ENCODE peak calls at places on chromosomes 12 and 14, in eight cellular contexts. B, C, U, Z, J, Q, D and V are unnamed samples. For H3K4me1, the result is how much of the 10 kb centered on the place peaks cover.

GRCh38 chr12:40946612-40947194 is 241.4 kb upstream of the PDZRN4 start:
- DNase-seq in B (peak), C (peak), U (no peak), Z (no peak), J (peak), Q (no peak), D (no peak), V (no peak)

GRCh38 chr12:95802482-95803264 is 12.1 kb upstream of the NTN4 start:
- DNase-seq in B (peak), C (peak), U (peak), Z (no peak), J (peak), Q (no peak), D (no peak), V (no peak)

GRCh38 chr14:76918751-76919421 is 92.7 kb downstream of the LRRC74A start:
- DNase-seq in B (peak), C (peak), U (peak), Z (peak), J (peak), Q (peak), D (peak), V (peak)

GRCh38 chr12:24231298-24231697 is 281.8 kb upstream of the SOX5 start:
- DNase-seq in B (no peak), C (no peak), U (no peak), Z (no peak), J (no peak), Q (no peak), D (no peak), V (no peak)

GRCh38 chr14:103597623-103598372 is 31.2 kb upstream of the KLC1 start:
- DNase-seq in B (peak), C (peak), U (no peak), Z (no peak), J (no peak), Q (no peak), D (peak), V (no peak)

GRCh38 chr12:121579190-121579791 is 1.5 kb downstream of the KDM2B start:
- DNase-seq in B (no peak), C (no peak), U (peak), Z (peak), J (no peak), Q (peak), D (peak), V (no peak)

GRCh38 chr12:62799126-62799736 is 135.7 kb downstream of the PPM1H start:
- DNase-seq in B (peak), C (peak), U (peak), Z (no peak), J (peak), Q (peak), D (peak), V (no peak)

GRCh38 chr12:22709292-22709691 is 84.3 kb downstream of the ETNK1 start:
- DNase-seq in B (no peak), C (peak), U (no peak), Z (no peak), J (peak), Q (no peak), D (no peak), V (no peak)

GRCh38 chr14:53955234-53955556 is 1.4 kb downstream of the BMP4 start:
- DNase-seq in B (no peak), C (no peak), U (no peak), Z (no peak), J (no peak), Q (no peak), D (no peak), V (no peak)

GRCh38 chr14:53955671-53956426 is 776 bp downstream of the BMP4 start:
- DNase-seq in B (no peak), C (no peak), U (peak), Z (no peak), J (peak), Q (peak), D (peak), V (peak)

GRCh38 chr14:53957739-53958138 is 1.1 kb upstream of the BMP4 start:
- DNase-seq in B (no peak), C (no peak), U (no peak), Z (no peak), J (no peak), Q (no peak), D (no peak), V (no peak)

GRCh38 chr14:53954551-53955233 is 1.9 kb downstream of the BMP4 start:
- DNase-seq in B (peak), C (no peak), U (no peak), Z (no peak), J (peak), Q (no peak), D (peak), V (no peak)

DNA sequence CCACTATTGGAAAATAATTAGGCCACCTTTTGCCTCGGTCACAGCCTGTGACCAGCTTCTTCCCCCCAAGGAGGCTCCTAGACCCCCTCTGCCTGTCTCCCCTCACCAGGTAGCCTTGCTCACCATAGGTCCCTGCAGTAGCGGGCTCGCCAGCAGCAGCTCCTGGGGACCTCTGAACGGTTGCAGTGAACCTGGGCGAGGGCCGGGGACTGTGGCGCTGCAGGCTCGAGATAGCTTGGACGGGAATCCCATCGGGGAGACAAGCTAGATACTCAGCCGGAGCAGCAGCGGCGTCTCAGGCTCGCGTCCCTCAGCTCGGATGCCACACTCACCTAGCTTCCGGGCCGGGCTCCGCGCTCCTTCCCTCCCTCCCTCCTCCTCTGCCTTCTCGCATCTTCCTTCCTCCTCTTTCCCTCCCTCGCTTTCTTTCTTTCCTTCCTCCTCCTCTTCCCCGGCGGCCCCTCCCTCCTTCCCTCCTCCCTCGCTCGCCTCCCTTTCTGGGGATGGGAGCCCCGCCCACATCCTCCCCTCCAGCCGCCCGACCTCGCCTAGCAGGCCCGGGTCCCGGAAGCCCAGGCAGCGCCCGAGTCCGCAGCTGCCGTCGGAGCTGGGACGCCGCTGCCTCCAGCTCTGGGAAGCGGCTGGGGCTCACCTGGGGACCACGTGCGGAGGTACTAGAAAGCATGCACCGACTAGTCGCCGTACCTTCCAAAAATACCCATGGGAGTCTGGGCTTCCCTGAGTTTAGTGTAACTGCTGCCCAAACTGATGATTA is at the start of gene BMP4:
- DNase-seq in B (peak), C (peak), U (peak), Z (peak), J (peak), Q (peak), D (peak), V (peak)
- TF ChIP-seq POLR2A in B (no peak), C (peak), U (peak), Z (no peak), J (peak), Q (no peak), D (peak), V (peak)

GRCh38 chr12:4243098-4243795 is 30.3 kb upstream of the CCND2 start:
- DNase-seq in B (no peak), C (no peak), U (no peak), Z (no peak), J (no peak), Q (no peak), D (no peak), V (no peak)
- H3K4me1 ChIP-seq in B (under half), C (under half), U (under half), Z (under half), J (under half), Q (under half), D (under half), V (under half)

DNA sequence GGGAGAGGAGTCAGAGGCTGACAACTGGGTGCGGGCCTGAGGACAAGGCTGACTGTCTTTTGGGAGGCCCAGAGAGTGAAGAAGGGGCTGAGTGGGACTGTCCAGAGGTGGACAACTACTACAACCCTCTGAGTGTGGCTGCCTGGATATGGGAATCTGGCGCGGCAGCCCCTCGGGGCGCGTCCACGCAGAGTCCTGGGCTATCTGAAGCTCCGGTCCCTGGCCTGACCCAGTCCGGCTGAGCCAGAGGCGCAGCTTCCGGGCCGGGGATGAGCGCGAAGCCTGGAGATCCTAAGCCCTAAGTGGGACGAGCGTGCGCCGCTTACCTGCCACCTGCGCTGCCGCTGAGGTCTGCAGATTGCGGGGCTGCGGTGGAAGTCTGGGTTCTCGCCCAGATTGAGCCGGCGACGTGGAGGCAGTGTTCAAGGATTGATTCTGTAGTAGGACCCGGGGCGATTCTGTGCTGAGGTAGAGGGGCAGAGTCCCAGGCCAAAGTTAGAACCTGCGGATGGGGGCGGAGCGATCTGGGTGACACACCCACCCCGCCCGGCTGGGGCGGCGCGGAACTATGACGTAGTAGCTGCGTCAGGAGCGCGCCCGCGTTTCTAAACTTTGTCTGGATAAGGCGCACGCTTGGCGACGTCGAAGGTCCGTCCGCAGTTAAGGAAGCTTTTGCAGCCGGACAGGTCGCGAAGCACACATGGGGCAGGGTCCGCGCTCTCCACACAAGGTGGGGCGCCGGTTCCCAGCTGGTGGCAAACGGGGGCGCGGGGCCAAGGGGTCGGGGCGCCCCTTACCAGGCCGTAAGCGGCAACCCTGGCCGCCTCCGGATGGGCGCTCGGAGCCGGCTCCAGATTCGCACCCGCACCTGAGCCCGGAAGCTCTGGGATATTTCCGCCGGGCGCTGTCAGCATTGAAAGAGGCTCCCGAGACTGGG is at the start of the genes DHRS1 and NOP9:
- DNase-seq in B (peak), C (peak), U (peak), Z (peak), J (peak), Q (peak), D (peak), V (peak)
- TF ChIP-seq POLR2A in B (peak), C (peak), U (peak), Z (peak), J (peak), Q (no peak), D (peak), V (peak)

DNA sequence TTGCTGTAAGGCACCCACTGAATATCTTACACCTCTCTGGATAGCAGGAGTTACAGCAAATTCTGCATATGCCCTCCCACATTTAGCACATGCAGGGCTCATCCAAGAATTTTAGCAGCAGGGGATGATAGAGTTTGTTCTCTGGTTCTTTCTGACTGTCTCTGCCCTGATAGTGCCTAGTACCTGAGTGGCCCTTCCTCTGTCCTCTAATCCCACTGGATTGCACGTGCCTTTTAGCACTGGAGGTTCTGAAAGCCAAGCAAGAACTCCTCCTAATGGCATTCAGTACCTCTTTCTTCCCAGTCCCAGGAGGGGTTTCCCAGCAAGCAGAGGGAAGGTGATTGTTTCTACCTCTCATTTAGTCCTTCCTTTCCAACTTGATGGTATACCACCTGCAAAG is 406.4 kb downstream of the ZFP36L1 start:
- DNase-seq in B (no peak), C (no peak), U (no peak), Z (no peak), J (no peak), Q (no peak), D (no peak), V (no peak)
- H3K4me1 ChIP-seq in B (under half), C (under half), U (under half), Z (under half), J (under half), Q (under half), D (under half), V (under half)

DNA sequence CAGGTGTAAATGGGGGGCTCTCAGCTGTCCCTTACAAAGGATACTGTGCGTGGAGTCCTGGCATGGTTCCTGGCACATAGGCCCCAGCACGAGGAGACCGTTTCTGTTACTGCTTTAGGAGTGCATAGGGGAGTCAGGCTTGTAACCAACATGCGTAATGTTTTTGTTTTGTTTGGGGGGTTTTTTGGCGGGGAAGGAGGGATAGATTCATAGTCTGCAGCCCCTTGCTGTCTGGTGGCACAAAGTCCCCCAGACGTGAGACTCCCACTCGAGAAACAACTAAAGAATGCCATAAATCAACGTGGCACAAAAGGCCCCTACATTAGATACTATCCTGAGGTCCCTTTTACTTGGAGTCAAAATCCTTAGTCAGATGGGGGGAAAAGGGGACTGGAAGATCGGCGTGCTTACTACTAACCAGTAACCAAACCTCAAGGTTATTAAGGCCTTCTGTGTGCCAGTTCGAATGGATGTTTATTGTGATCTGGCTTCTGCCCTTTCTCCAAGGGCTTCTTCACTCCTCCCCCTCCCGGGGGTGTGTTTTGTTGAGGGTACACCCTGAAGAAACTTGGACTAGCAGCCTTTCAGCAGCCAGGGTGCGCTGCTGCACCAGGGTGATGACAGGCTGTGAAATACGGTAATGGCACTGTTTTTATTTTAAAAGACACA is 873 bp downstream of the ISCU start:
- DNase-seq in B (peak), C (peak), U (peak), Z (peak), J (peak), Q (peak), D (peak), V (peak)
- TF ChIP-seq POLR2A in B (peak), C (no peak), U (no peak), Z (no peak), J (no peak), Q (no peak), D (no peak), V (peak)

GRCh38 chr12:104520242-104520900 is 63.6 kb downstream of the CHST11 start:
- DNase-seq in B (no peak), C (no peak), U (no peak), Z (no peak), J (no peak), Q (no peak), D (no peak), V (no peak)

GRCh38 chr12:104521731-104522130 is 65.0 kb downstream of the CHST11 start:
- DNase-seq in B (peak), C (no peak), U (no peak), Z (no peak), J (no peak), Q (no peak), D (no peak), V (no peak)

GRCh38 chr12:104524433-104524832 is 67.7 kb downstream of the CHST11 start:
- DNase-seq in B (no peak), C (no peak), U (no peak), Z (no peak), J (no peak), Q (no peak), D (no peak), V (no peak)

GRCh38 chr12:104524026-104524425 is 67.3 kb downstream of the CHST11 start:
- DNase-seq in B (no peak), C (no peak), U (no peak), Z (no peak), J (no peak), Q (no peak), D (no peak), V (no peak)

DNA sequence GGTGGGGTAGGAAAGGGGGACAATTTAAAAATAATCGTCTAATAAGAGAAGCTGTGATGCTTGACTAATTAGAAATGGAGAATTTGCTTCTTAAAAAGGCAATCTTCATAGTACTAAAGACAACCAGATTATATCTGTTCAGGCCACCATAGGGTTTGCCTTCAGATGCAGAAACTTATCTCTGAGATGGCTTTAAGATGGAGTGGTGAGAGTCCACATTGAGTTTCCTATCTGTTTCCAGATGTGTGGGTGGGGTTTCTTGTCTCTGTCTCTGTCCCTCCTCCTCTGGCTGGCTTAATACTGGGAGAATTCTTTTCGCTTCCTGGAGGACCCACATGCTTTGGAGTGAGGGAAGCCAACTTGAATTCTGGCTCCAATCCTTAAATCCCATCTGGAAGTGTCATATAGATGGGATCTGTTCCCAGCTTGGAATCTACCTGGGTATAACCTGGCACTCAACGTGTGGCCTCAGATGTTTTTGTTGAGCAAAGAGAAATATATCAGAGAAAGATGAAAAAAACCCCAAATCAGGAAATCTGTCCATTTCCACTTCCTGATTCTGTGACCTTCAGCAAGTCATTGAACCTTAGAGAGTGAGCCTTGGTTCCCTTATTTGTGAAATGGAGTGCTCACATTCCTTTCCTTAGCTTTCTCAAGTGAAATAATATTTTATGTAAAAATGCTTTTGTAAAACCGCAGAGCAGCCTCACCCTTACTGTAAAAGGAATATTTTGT is 66.4 kb downstream of the CHST11 start:
- DNase-seq in B (no peak), C (no peak), U (no peak), Z (no peak), J (no peak), Q (no peak), D (no peak), V (no peak)
- H3K4me1 ChIP-seq in B (under half), C (under half), U (under half), Z (under half), J (under half), Q (under half), D (under half), V (under half)

GRCh38 chr12:79983492-79983891 is 48.6 kb upstream of the PPP1R12A start:
- DNase-seq in B (peak), C (no peak), U (no peak), Z (no peak), J (peak), Q (no peak), D (no peak), V (no peak)

GRCh38 chr12:79978692-79979091 is 43.8 kb upstream of the PPP1R12A start:
- DNase-seq in B (no peak), C (no peak), U (no peak), Z (no peak), J (no peak), Q (no peak), D (no peak), V (no peak)

GRCh38 chr12:79982371-79983062 is 47.6 kb upstream of the PPP1R12A start:
- DNase-seq in B (no peak), C (no peak), U (no peak), Z (no peak), J (no peak), Q (no peak), D (no peak), V (no peak)

GRCh38 chr12:79988368-79988767 is 53.5 kb upstream of the PPP1R12A start:
- DNase-seq in B (peak), C (no peak), U (no peak), Z (no peak), J (no peak), Q (no peak), D (no peak), V (no peak)

GRCh38 chr12:79983969-79984629 is 49.2 kb upstream of the PPP1R12A start:
- DNase-seq in B (peak), C (no peak), U (no peak), Z (no peak), J (peak), Q (no peak), D (no peak), V (no peak)
- TF ChIP-seq POLR2A in B (no peak), C (no peak), U (no peak), Z (no peak), J (no peak), Q (no peak), D (no peak), V (no peak)

GRCh38 chr14:54791001-54791400 is 111.6 kb downstream of the GCH1 start:
- DNase-seq in B (no peak), C (no peak), U (no peak), Z (no peak), J (no peak), Q (no peak), D (no peak), V (no peak)
- H3K4me1 ChIP-seq in B (under half), C (under half), U (under half), Z (under half), J (under half), Q (under half), D (under half), V (under half)